ENCODE peak calls at places on chromosomes 1 and 21, in ten cellular contexts. Z is CD8-positive, alpha-beta T cell; X is heart left ventricle; T is transverse colon; S is MM.1S; M is esophagus muscularis mucosa; J is cardiac fibroblast; Q is esophagus squamous epithelium; E is tibial nerve; F is fibroblast of pulmonary artery. G is an unnamed sample.
A peak's percentile ranks its signal among the peaks of the same experiment; 100 is the strongest.

GRCh38 chr1:160118928-160119327 is 3.4 kb downstream of the ATP1A2 start:
- DNase-seq in Z (no peak), X (no peak), T (no peak), S (no peak), M (no peak), J (no peak), Q (no peak), E (no peak), F (no peak), G (no peak)

GRCh38 chr1:17594026-17594425 is 54.5 kb downstream of the ARHGEF10L start:
- DNase-seq in Z (no peak), X (no peak), T (no peak), S (no peak), M (no peak), J (no peak), Q (no peak), E (no peak), F (no peak), G (no peak)

GRCh38 chr1:160651428-160652064 is 4.7 kb upstream of the SLAMF1 start:
- DNase-seq in Z (no peak), X (no peak), T (no peak), S (no peak), M (peak; percentile 70), J (no peak), Q (no peak), E (no peak), F (no peak), G (no peak)

GRCh38 chr1:115840615-115841460 is at the start of gene NHLH2:
- DNase-seq in Z (no peak), X (no peak), T (no peak), S (no peak), M (no peak), J (no peak), Q (no peak), E (no peak), F (no peak), G (no peak)

GRCh38 chr1:246597340-246597739 is 31.1 kb downstream of the CNST start:
- DNase-seq in Z (no peak), X (no peak), T (peak; percentile 80), S (no peak), M (no peak), J (peak; percentile 97), Q (no peak), E (no peak), F (peak; percentile 95), G (no peak)

GRCh38 chr1:234973426-234974250 is 155.0 kb downstream of the TOMM20 start:
- DNase-seq in Z (no peak), X (no peak), T (no peak), S (no peak), M (no peak), J (no peak), Q (no peak), E (no peak), F (no peak), G (no peak)

GRCh38 chr1:56482486-56482885 is 96.9 kb downstream of the PLPP3 start:
- DNase-seq in Z (no peak), X (no peak), T (no peak), S (no peak), M (no peak), J (no peak), Q (no peak), E (no peak), F (no peak), G (no peak)

GRCh38 chr21:45546636-45547203 is 4.5 kb upstream of the SLC19A1 start:
- DNase-seq in Z (no peak), X (no peak), T (no peak), S (no peak), M (no peak), J (no peak), Q (no peak), E (no peak), F (no peak), G (no peak)

GRCh38 chr1:47824721-47825120 is 172.5 kb downstream of the TRABD2B start:
- DNase-seq in Z (no peak), X (no peak), T (peak; percentile 53), S (no peak), M (no peak), J (no peak), Q (no peak), E (no peak), F (no peak), G (no peak)

GRCh38 chr1:85611856-85612255 is 31.3 kb downstream of the CCN1 start:
- DNase-seq in Z (no peak), X (no peak), T (no peak), S (no peak), M (no peak), J (peak; percentile 100), Q (no peak), E (peak; percentile 69), F (peak; percentile 99), G (peak; percentile 98)

GRCh38 chr1:235720544-235720943 is 71.0 kb upstream of the GNG4 start:
- DNase-seq in Z (no peak), X (no peak), T (no peak), S (no peak), M (no peak), J (peak; percentile 68), Q (no peak), E (no peak), F (no peak), G (no peak)

GRCh38 chr1:42922687-42923366 is 35.8 kb downstream of the SLC2A1 start:
- DNase-seq in Z (no peak), X (no peak), T (peak; percentile 59), S (peak; percentile 64), M (no peak), J (peak; percentile 73), Q (no peak), E (peak; percentile 71), F (peak; percentile 63), G (no peak)

GRCh38 chr21:30227633-30228404 is 11.9 kb upstream of the CLDN8 start:
- DNase-seq in Z (no peak), X (no peak), T (no peak), S (no peak), M (no peak), J (peak; percentile 96), Q (no peak), E (peak; percentile 70), F (peak; percentile 98), G (peak; percentile 29)

GRCh38 chr21:14482165-14482564 is 64.0 kb downstream of the SAMSN1 start:
- DNase-seq in Z (no peak), X (no peak), T (no peak), S (no peak), M (no peak), J (no peak), Q (no peak), E (peak; percentile 11), F (no peak), G (no peak)

GRCh38 chr1:186050360-186050759 is 316.2 kb downstream of the HMCN1 start:
- DNase-seq in Z (no peak), X (no peak), T (no peak), S (no peak), M (no peak), J (peak; percentile 83), Q (no peak), E (no peak), F (peak; percentile 69), G (no peak)

GRCh38 chr1:26352338-26352679 is 1.6 kb downstream of the CRYBG2 start:
- DNase-seq in Z (no peak), X (no peak), T (no peak), S (no peak), M (no peak), J (peak; percentile 43), Q (no peak), E (no peak), F (no peak), G (no peak)

GRCh38 chr1:230186874-230187273 is 119.8 kb downstream of the GALNT2 start:
- DNase-seq in Z (no peak), X (no peak), T (no peak), S (peak; percentile 19), M (no peak), J (no peak), Q (no peak), E (no peak), F (no peak), G (no peak)

GRCh38 chr1:179871940-179872339 is 5.7 kb downstream of the TOR1AIP2 start:
- DNase-seq in Z (no peak), X (no peak), T (no peak), S (no peak), M (no peak), J (no peak), Q (no peak), E (no peak), F (no peak), G (no peak)
- H3K4me3 ChIP-seq in Z (no peak overlapping the region), X (no peak overlapping the region), T (no peak overlapping the region), S (no peak overlapping the region), M (no peak overlapping the region), J (no peak overlapping the region), Q (no peak overlapping the region), E (no peak overlapping the region), F (no peak overlapping the region), G (no peak overlapping the region)

DNA sequence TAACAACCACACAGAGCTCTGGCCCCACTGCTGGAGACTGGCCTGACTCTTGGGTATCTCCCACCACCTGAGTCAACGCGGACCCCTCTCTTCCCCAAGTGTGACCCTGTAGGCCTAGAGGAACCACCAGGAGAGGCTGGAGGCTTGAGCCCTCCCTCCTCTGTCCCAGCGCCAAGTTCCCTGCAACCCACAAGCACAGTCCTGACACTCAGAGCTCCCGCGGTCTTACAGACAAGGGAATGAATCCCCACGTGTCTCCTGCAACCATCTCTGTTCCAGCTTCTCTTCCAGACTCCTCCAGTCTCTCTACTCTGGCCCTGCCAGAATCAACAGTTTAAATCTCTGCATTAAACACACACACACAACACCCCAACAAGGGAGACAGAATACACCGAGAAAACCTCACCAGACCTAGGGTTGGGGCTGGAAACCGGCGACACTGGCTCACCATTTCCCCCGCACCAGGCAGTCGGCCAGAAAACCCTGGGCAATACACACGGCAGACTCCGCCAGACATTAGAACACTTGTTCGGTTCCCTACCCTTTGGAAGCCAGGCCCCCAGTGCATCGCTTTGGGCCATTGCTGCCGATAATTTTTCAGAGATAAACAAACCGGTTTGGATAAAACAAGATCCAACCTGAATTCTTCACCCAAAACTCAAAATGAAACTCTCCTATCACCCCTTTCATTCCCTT is 21.7 kb downstream of the CASZ1 start:
- DNase-seq in Z (no peak), X (no peak), T (no peak), S (no peak), M (no peak), J (no peak), Q (no peak), E (no peak), F (no peak), G (no peak)
- H3K4me3 ChIP-seq in Z (no peak overlapping the region), X (no peak overlapping the region), T (no peak overlapping the region), S (no peak overlapping the region), M (no peak overlapping the region), J (no peak overlapping the region), Q (peak overlapping the region; percentile 3), E (no peak overlapping the region), F (no peak overlapping the region), G (no peak overlapping the region)

GRCh38 chr1:53956308-53957168 is 10.4 kb downstream of the LRRC42 start:
- DNase-seq in Z (no peak), X (no peak), T (no peak), S (no peak), M (no peak), J (peak; percentile 30), Q (no peak), E (no peak), F (peak; percentile 20), G (no peak)
- H3K4me3 ChIP-seq in Z (no peak overlapping the region), X (no peak overlapping the region), T (no peak overlapping the region), S (no peak overlapping the region), M (no peak overlapping the region), J (no peak overlapping the region), Q (no peak overlapping the region), E (no peak overlapping the region), F (no peak overlapping the region), G (no peak overlapping the region)

DNA sequence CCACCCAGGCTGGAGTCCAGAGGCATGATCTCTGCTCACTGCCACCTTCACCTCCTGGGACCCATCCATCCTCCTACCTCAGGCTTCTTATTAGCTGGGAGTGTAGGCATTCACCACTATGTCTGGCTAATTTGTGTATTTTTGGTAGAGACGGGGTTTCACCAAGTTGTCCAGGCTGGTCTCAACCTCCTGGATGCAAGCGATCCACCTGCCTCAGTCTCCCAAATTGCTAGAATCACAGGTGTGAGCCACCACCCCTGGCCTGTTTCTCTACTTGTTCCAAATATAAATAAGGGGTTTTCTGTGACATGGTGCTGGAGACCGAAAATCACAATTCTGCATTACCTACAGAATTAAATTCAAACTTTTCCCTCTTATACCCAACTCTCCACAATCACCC is 36.6 kb upstream of the HSD3B1 start:
- DNase-seq in Z (no peak), X (no peak), T (no peak), S (no peak), M (peak; percentile 53), J (no peak), Q (no peak), E (no peak), F (no peak), G (no peak)
- H3K4me3 ChIP-seq in Z (no peak overlapping the region), X (no peak overlapping the region), T (no peak overlapping the region), S (no peak overlapping the region), M (no peak overlapping the region), J (no peak overlapping the region), Q (no peak overlapping the region), E (no peak overlapping the region), F (no peak overlapping the region), G (no peak overlapping the region)

G was measured in retinal pigment epithelial cell.